ENCODE peak calls at places on chromosomes 5 and 9, in eight cellular contexts. Z is HCT116, Y is mesendoderm, B is MM.1S, J is GM23248, F is astrocyte, H is PC-3, S is NT2/D1. C is an unnamed sample.

GRCh38 chr9:12876872-12877271 is 102.1 kb downstream of the LURAP1L start:
- DNase-seq in S (no peak), H (no peak), Y (no peak), J (no peak), B (no peak), Z (no peak), F (no peak), C (no peak)

GRCh38 chr5:60356716-60357115 is 343.2 kb downstream of the DEPDC1B start:
- DNase-seq in H (no peak), S (no peak), B (no peak), Y (no peak), Z (no peak), J (no peak), F (no peak), C (no peak)

GRCh38 chr5:33010851-33011250 is 299.7 kb downstream of the NPR3 start:
- DNase-seq in J (peak; percentile 59), Y (no peak), B (no peak), S (no peak), H (peak; percentile 28), Z (no peak), F (no peak), C (no peak)

GRCh38 chr9:134629586-134630392 is 11.8 kb upstream of the COL5A1 start:
- DNase-seq in J (peak; percentile 32), H (no peak), F (no peak), Y (no peak), B (no peak), S (no peak), Z (no peak), C (no peak)

GRCh38 chr9:18861599-18862546 is 171.1 kb downstream of the SAXO1 start:
- DNase-seq in S (peak; percentile 20), Y (peak; percentile 44), F (peak; percentile 72), J (peak; percentile 69), B (no peak), H (no peak), Z (no peak), C (peak; percentile 36)

GRCh38 chr9:81371824-81372223 is 317.5 kb downstream of the TLE1 start:
- DNase-seq in J (no peak), Y (no peak), Z (no peak), F (no peak), S (no peak), H (no peak), B (no peak), C (no peak)

GRCh38 chr9:126321742-126322141 is 4.9 kb upstream of the MVB12B start:
- DNase-seq in H (no peak), Y (no peak), S (no peak), B (no peak), F (no peak), Z (no peak), J (no peak), C (no peak)

GRCh38 chr5:151150484-151151262 is 6.9 kb downstream of the ANXA6 start:
- DNase-seq in H (no peak), Z (no peak), F (no peak), S (no peak), B (peak; percentile 80), Y (no peak), J (peak; percentile 63), C (peak; percentile 33)

GRCh38 chr9:112074250-112075008 is 100.7 kb downstream of the SUSD1 start:
- DNase-seq in B (peak; percentile 62), Y (peak; percentile 79), H (peak; percentile 86), F (peak; percentile 94), Z (peak; percentile 54), S (no peak), J (peak; percentile 90), C (peak; percentile 79)

GRCh38 chr5:167947312-167947711 is 344.1 kb upstream of the WWC1 start:
- DNase-seq in B (no peak), Y (no peak), S (no peak), Z (no peak), J (peak; percentile 54), F (no peak), H (no peak), C (no peak)

GRCh38 chr5:167943353-167943752 is 348.1 kb upstream of the WWC1 start:
- DNase-seq in S (no peak), Z (no peak), Y (no peak), H (no peak), B (no peak), F (no peak), J (no peak), C (no peak)

GRCh38 chr5:167949435-167949834 is 342.0 kb upstream of the WWC1 start:
- DNase-seq in S (no peak), Y (peak; percentile 58), Z (no peak), B (no peak), F (no peak), H (no peak), J (peak; percentile 60), C (no peak)

GRCh38 chr5:167944121-167944858 is 347.2 kb upstream of the WWC1 start:
- DNase-seq in Y (no peak), B (no peak), J (no peak), Z (no peak), F (no peak), H (no peak), S (no peak), C (no peak)

GRCh38 chr5:167945542-167946384 is 345.7 kb upstream of the WWC1 start:
- DNase-seq in Z (no peak), J (peak; percentile 84), B (no peak), Y (peak; percentile 88), F (peak; percentile 99), S (no peak), H (no peak), C (no peak)
- H3K9ac ChIP-seq in Z (no peak overlapping the region), J (peak overlapping the region; percentile 43), B (no peak overlapping the region), Y (no peak overlapping the region), F (peak overlapping the region; percentile 78), S (peak overlapping the region; percentile 26), H (no peak overlapping the region), C (no peak overlapping the region)

GRCh38 chr5:172101547-172102225 is 86.3 kb downstream of the STK10 start:
- DNase-seq in J (no peak), S (no peak), H (no peak), F (no peak), B (no peak), Y (no peak), Z (no peak), C (no peak)

GRCh38 chr5:172104021-172104420 is 84.0 kb downstream of the STK10 start:
- DNase-seq in F (no peak), Z (no peak), J (no peak), B (no peak), Y (peak; percentile 53), H (no peak), S (no peak), C (no peak)

GRCh38 chr5:172102251-172102870 is 85.7 kb downstream of the STK10 start:
- DNase-seq in Y (no peak), S (no peak), F (no peak), Z (no peak), H (no peak), B (no peak), J (no peak), C (no peak)

GRCh38 chr5:172104801-172105701 is 83.0 kb downstream of the STK10 start:
- DNase-seq in H (no peak), Y (no peak), J (no peak), F (no peak), S (no peak), Z (no peak), B (no peak), C (no peak)

DNA sequence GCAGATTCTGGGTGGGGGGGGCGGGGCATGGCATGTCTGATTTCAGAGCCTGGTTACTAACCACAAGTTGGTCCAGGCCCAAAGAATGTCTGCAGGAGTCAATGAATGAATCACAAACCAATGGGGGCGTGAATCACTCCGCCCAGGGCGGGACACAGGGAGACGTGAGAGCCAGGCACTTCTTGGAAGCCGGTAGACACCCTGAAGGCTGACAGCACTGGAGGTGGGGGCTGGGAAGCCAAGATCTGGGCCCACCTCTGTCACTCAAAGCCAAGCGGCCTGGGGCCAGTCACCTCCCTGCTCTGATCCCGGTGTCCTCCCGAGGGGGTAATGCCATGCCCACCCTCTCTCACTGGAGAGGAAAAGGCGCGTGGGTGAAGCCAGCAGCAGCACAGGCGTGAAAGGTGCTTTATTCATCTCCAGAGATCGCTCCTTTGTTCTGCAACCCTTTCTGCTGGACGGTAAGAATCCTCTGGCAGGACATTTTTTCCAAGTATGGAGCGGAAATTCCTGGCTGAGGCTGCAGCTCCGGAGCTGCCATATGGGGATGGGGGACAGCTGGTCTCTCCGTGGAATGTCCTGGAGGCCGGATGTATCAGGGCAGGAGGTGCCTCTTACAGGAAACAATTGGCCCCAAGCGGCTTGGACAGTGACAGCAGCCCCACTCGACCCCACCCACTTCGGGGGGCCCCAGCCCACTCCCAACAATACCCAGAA is 85.0 kb downstream of the STK10 start:
- DNase-seq in Y (peak; percentile 78), B (no peak), J (peak; percentile 99), Z (peak; percentile 64), H (peak; percentile 97), F (peak; percentile 98), S (peak; percentile 64), C (peak; percentile 50)
- H3K9ac ChIP-seq in Y (no peak overlapping the region), B (no peak overlapping the region), J (peak overlapping the region; percentile 73), Z (peak overlapping the region; percentile 15), H (no peak overlapping the region), F (peak overlapping the region; percentile 87), S (peak overlapping the region; percentile 64), C (no peak overlapping the region)

GRCh38 chr5:34677428-34677827 is 21.3 kb downstream of the RAI14 start:
- DNase-seq in F (no peak), Z (no peak), B (no peak), S (no peak), J (no peak), H (no peak), Y (no peak), C (no peak)
- H3K9ac ChIP-seq in F (no peak overlapping the region), Z (no peak overlapping the region), B (no peak overlapping the region), S (no peak overlapping the region), J (no peak overlapping the region), H (no peak overlapping the region), Y (no peak overlapping the region), C (no peak overlapping the region)

GRCh38 chr9:5493597-5494511 is 16.5 kb upstream of the PDCD1LG2 start:
- DNase-seq in J (peak; percentile 92), S (no peak), F (peak; percentile 84), Z (no peak), B (peak; percentile 89), Y (no peak), H (peak; percentile 83), C (no peak)
- H3K9ac ChIP-seq in J (peak overlapping the region; percentile 66), S (no peak overlapping the region), F (peak overlapping the region; percentile 67), Z (no peak overlapping the region), B (peak overlapping the region; percentile 38), Y (no peak overlapping the region), H (peak overlapping the region; percentile 78), C (no peak overlapping the region)

GRCh38 chr5:40260351-40260750 is 419.4 kb upstream of the PTGER4 start:
- DNase-seq in Y (no peak), S (no peak), J (no peak), Z (no peak), H (no peak), F (no peak), B (no peak), C (no peak)
- H3K9ac ChIP-seq in Y (no peak overlapping the region), S (no peak overlapping the region), J (no peak overlapping the region), Z (no peak overlapping the region), H (no peak overlapping the region), F (no peak overlapping the region), B (no peak overlapping the region), C (no peak overlapping the region)

DNA sequence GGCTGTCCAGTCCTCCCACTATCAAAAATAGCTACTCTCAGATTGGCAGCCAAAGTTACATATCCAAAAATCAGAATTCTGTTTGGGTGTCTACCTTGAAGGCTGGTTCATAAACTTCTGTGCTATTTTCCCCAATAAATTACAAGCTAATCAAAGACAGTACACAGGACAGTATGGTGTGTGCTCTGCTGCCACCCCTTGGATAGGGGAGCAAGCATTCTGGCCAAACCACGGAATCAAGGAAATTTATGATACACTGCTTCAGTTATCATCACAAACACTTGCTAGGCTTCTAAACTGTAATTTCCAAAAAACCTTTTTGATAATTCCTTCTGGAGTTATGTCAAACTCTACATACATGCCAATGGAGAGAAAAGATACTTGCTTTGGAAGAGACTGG is 15.9 kb downstream of the ETF1 start:
- DNase-seq in H (no peak), S (no peak), F (no peak), Z (no peak), J (no peak), B (no peak), Y (no peak), C (no peak)
- H3K9ac ChIP-seq in H (no peak overlapping the region), S (no peak overlapping the region), F (no peak overlapping the region), Z (no peak overlapping the region), J (no peak overlapping the region), B (no peak overlapping the region), Y (no peak overlapping the region), C (no peak overlapping the region)